ENCODE peak calls at places on chromosomes 2 and 18, in six cellular contexts. M is NCI-H510A; H is stimulated activated CD8-positive, alpha-beta memory T cell treated with anti-CD3 and anti-CD28 coated beads, Interleukin-7, amount 100 ng/mL, for 1 hour; E is progenitor cell of endocrine pancreas; W is HS-5; B is AG08395. K is an unnamed sample.

GRCh38 chr2:225100856-225101294 is 58.6 kb upstream of the DOCK10 start:
- DNase-seq in H (no peak), W (peak; percentile 97), E (no peak), B (peak; percentile 81), M (no peak), K (peak; percentile 79)

GRCh38 chr2:7161501-7161900 is 244.3 kb downstream of the RNF144A start:
- DNase-seq in B (no peak), W (no peak), M (no peak), H (no peak), E (no peak), K (no peak)

GRCh38 chr18:57207124-57207916 is 60.4 kb downstream of the BOD1L2 start:
- DNase-seq in H (no peak), M (no peak), W (no peak), E (no peak), B (no peak), K (no peak)

GRCh38 chr18:54147439-54147838 is 77.0 kb downstream of the MBD2 start:
- DNase-seq in B (no peak), W (no peak), H (no peak), E (no peak), M (no peak), K (peak; percentile 30)

GRCh38 chr18:48641981-48642380 is 103.2 kb downstream of the CTIF start:
- DNase-seq in W (no peak), E (no peak), H (no peak), B (no peak), M (no peak), K (no peak)

GRCh38 chr18:58785171-58785805 is 79.4 kb upstream of the ZNF532 start:
- DNase-seq in W (peak; percentile 75), E (no peak), B (peak; percentile 74), H (no peak), M (no peak), K (peak; percentile 82)

GRCh38 chr2:232523682-232524597 is 2.0 kb upstream of the CHRND start:
- DNase-seq in B (no peak), E (peak; percentile 37), W (no peak), H (no peak), M (peak; percentile 67), K (no peak)

GRCh38 chr2:8627692-8628085 is 54.2 kb upstream of the ID2 start:
- DNase-seq in W (no peak), E (no peak), B (no peak), M (no peak), H (no peak), K (no peak)

GRCh38 chr2:75560768-75561565 is at the start of gene EVA1A:
- DNase-seq in E (peak; percentile 53), M (peak; percentile 21), B (peak; percentile 63), H (no peak), W (peak; percentile 57), K (no peak)

GRCh38 chr2:197255550-197255949 is 55.0 kb downstream of the ANKRD44 start:
- DNase-seq in W (no peak), H (peak; percentile 42), M (no peak), B (peak; percentile 72), E (no peak), K (no peak)

GRCh38 chr18:23752796-23753195 is 63.5 kb downstream of the LAMA3 start:
- DNase-seq in W (no peak), H (no peak), M (no peak), E (no peak), B (peak; percentile 35), K (no peak)

GRCh38 chr2:235191933-235192332 is 240.1 kb downstream of the SH3BP4 start:
- DNase-seq in E (no peak), H (no peak), W (no peak), M (no peak), B (peak; percentile 29), K (no peak)

GRCh38 chr2:20313659-20314058 is 37.0 kb downstream of the PUM2 start:
- DNase-seq in M (no peak), W (no peak), B (no peak), E (no peak), H (no peak), K (no peak)

GRCh38 chr2:118339386-118339785 is 251.1 kb downstream of the INSIG2 start:
- DNase-seq in W (no peak), B (no peak), E (no peak), M (no peak), H (no peak), K (no peak)

GRCh38 chr2:3486047-3487027 is 33.0 kb downstream of the ADI1 start:
- DNase-seq in E (no peak), M (no peak), B (no peak), H (no peak), W (no peak), K (no peak)

GRCh38 chr2:203786912-203787311 is 80.5 kb downstream of the CD28 start:
- DNase-seq in B (peak; percentile 40), W (no peak), E (no peak), M (peak; percentile 49), H (no peak), K (no peak)

GRCh38 chr18:33781429-33781828 is 203.4 kb downstream of the ASXL3 start:
- DNase-seq in H (no peak), M (peak; percentile 24), B (no peak), W (no peak), E (no peak), K (no peak)

GRCh38 chr2:62467475-62468321 is 38.3 kb downstream of the TMEM17 start:
- DNase-seq in W (no peak), E (no peak), B (no peak), M (peak; percentile 41), H (no peak), K (no peak)

GRCh38 chr18:55794288-55795052 is 206.5 kb upstream of the TCF4 start:
- DNase-seq in E (no peak), W (no peak), B (peak; percentile 32), H (no peak), M (no peak), K (no peak)

GRCh38 chr2:199777315-199777714 is 73.7 kb downstream of the FTCDNL1 start:
- DNase-seq in E (no peak), H (no peak), M (no peak), B (no peak), W (no peak), K (no peak)

GRCh38 chr18:48142353-48142752 is 211.9 kb upstream of the SMAD2 start:
- DNase-seq in M (no peak), E (no peak), B (no peak), H (no peak), W (no peak), K (no peak)

GRCh38 chr18:26511339-26512071 is 36.8 kb downstream of the KCTD1 start:
- DNase-seq in B (no peak), M (peak; percentile 26), H (no peak), E (no peak), W (no peak), K (no peak)

GRCh38 chr18:55588001-55588875 is at the start of gene TCF4:
- DNase-seq in W (no peak), M (peak; percentile 22), H (no peak), E (peak; percentile 41), B (peak; percentile 45), K (peak; percentile 22)

GRCh38 chr2:111178730-111179405 is 58.2 kb downstream of the BCL2L11 start:
- DNase-seq in H (no peak), E (no peak), B (peak; percentile 27), M (no peak), W (no peak), K (peak; percentile 48)

GRCh38 chr2:158845869-158846268 is 50.8 kb downstream of the DAPL1 start:
- DNase-seq in W (no peak), H (no peak), E (no peak), B (no peak), M (no peak), K (no peak)

GRCh38 chr2:30235008-30235655 is 3.8 kb downstream of the LBH start:
- DNase-seq in H (no peak), W (no peak), B (peak; percentile 9), E (no peak), M (no peak), K (no peak)

GRCh38 chr18:76524900-76525698 is 30.1 kb upstream of the ZNF516 start:
- DNase-seq in B (peak; percentile 75), W (no peak), E (no peak), H (no peak), M (peak; percentile 92), K (peak; percentile 69)

GRCh38 chr2:161406316-161406715 is 9.8 kb upstream of the TBR1 start:
- DNase-seq in B (no peak), M (no peak), W (no peak), E (no peak), H (no peak), K (no peak)

GRCh38 chr2:145597809-145598208 is 1077.9 kb upstream of the ZEB2 start:
- DNase-seq in E (no peak), M (no peak), H (no peak), W (no peak), B (no peak), K (no peak)

GRCh38 chr2:138602166-138602460 is 100.5 kb downstream of the SPOPL start:
- DNase-seq in E (no peak), B (no peak), M (peak; percentile 58), W (no peak), H (no peak), K (no peak)

GRCh38 chr2:95389256-95390119 is 13.0 kb upstream of the FAHD2A start:
- DNase-seq in W (no peak), E (peak; percentile 45), B (peak; percentile 87), M (no peak), H (peak; percentile 25), K (peak; percentile 24)

GRCh38 chr18:6731197-6731596 is 1.7 kb downstream of the ARHGAP28 start:
- DNase-seq in E (no peak), W (peak; percentile 55), M (no peak), B (peak; percentile 41), H (no peak), K (peak; percentile 90)

GRCh38 chr2:73033142-73033765 is 38.3 kb downstream of the SFXN5 start:
- DNase-seq in W (no peak), M (no peak), H (no peak), E (no peak), B (no peak), K (no peak)

GRCh38 chr2:208227581-208228232 is 27.2 kb downstream of the IDH1 start:
- DNase-seq in E (no peak), H (no peak), B (no peak), W (no peak), M (no peak), K (no peak)